ENCODE peak calls at places on chromosomes 12 and 14, in four cellular contexts. M is WTC11, T is K562, N is HepG2. V is an unnamed sample.
A peak's percentile ranks its signal among the peaks of the same experiment; 100 is the strongest.

GRCh38 chr14:98909251-98909944 is 362.6 kb downstream of the BCL11B start:
- DNase-seq in M (no peak), T (no peak), N (peak; percentile 31), V (no peak)

GRCh38 chr14:99603471-99603933 is 505 bp downstream of the CCDC85C start:
- DNase-seq in M (peak; percentile 58), T (no peak), N (no peak), V (peak; percentile 35)

GRCh38 chr12:121364657-121365265 is 12.6 kb upstream of the ANAPC5 start:
- DNase-seq in M (no peak), T (no peak), N (no peak), V (no peak)

GRCh38 chr12:107761502-107761904 is 566 bp upstream of the PRDM4 start:
- DNase-seq in M (no peak), T (no peak), N (no peak), V (peak; percentile 13)

GRCh38 chr12:9361879-9362326 is 153.7 kb upstream of the PZP start:
- DNase-seq in M (no peak), T (no peak), N (no peak), V (no peak)

GRCh38 chr12:130634866-130635265 is 81.2 kb downstream of the RIMBP2 start:
- DNase-seq in M (no peak), T (no peak), N (no peak), V (no peak)

GRCh38 chr12:113180333-113180732 is 4.9 kb downstream of the DDX54 start:
- DNase-seq in M (no peak), T (no peak), N (no peak), V (no peak)

GRCh38 chr12:125143491-125143890 is 78.3 kb downstream of the AACS start:
- DNase-seq in M (no peak), T (no peak), N (no peak), V (no peak)

GRCh38 chr12:118790578-118790977 is 190.8 kb upstream of the SRRM4 start:
- DNase-seq in M (no peak), T (no peak), N (no peak), V (no peak)

GRCh38 chr14:76151398-76152332 is at the start of gene GPATCH2L:
- DNase-seq in M (peak; percentile 99), T (peak; percentile 96), N (peak; percentile 76), V (peak; percentile 99)

GRCh38 chr14:65336191-65336591 is 76.3 kb upstream of the FUT8 start:
- DNase-seq in M (no peak), T (no peak), N (no peak), V (no peak)

GRCh38 chr14:75205586-75205985 is 29.2 kb upstream of the TMED10 start:
- DNase-seq in M (no peak), T (no peak), N (no peak), V (no peak)

GRCh38 chr12:83092101-83092500 is 405.4 kb downstream of the TMTC2 start:
- DNase-seq in M (no peak), T (no peak), N (no peak), V (no peak)

GRCh38 chr12:120249875-120250795 is 15.4 kb downstream of the PXN start:
- DNase-seq in M (no peak), T (no peak), N (no peak), V (no peak)

GRCh38 chr12:49010092-49010668 is 8.4 kb downstream of the PRKAG1 start:
- DNase-seq in M (no peak), T (no peak), N (no peak), V (no peak)

GRCh38 chr12:125687820-125688219 is 622.6 kb downstream of the AACS start:
- DNase-seq in M (no peak), T (no peak), N (no peak), V (no peak)

GRCh38 chr12:77998236-77998786 is 167.6 kb downstream of the NAV3 start:
- DNase-seq in M (no peak), T (no peak), N (no peak), V (no peak)

GRCh38 chr14:95267306-95267705 is 52.4 kb downstream of the CLMN start:
- DNase-seq in M (no peak), T (no peak), N (no peak), V (no peak)

GRCh38 chr12:103994235-103994634 is 28.6 kb downstream of the TDG start:
- DNase-seq in M (no peak), T (no peak), N (no peak), V (no peak)

GRCh38 chr14:82009076-82009475 is 475.4 kb upstream of the SEL1L start:
- DNase-seq in M (no peak), T (no peak), N (no peak), V (peak; percentile 8)

GRCh38 chr12:123933214-123933613 is 39.4 kb downstream of the CCDC92 start:
- DNase-seq in M (no peak), T (no peak), N (no peak), V (no peak)

GRCh38 chr14:93538411-93538810 is 107.7 kb downstream of the UNC79 start:
- DNase-seq in M (peak; percentile 64), T (peak; percentile 22), N (no peak), V (peak; percentile 16)

GRCh38 chr14:40447032-40447431 is 1014.8 kb upstream of the FBXO33 start:
- DNase-seq in M (no peak), T (no peak), N (no peak), V (no peak)

GRCh38 chr14:20274062-20274461 is 31.7 kb downstream of the TTC5 start:
- DNase-seq in M (no peak), T (no peak), N (no peak), V (no peak)

GRCh38 chr12:119686355-119686754 is 18.4 kb downstream of the PRKAB1 start:
- DNase-seq in M (no peak), T (no peak), N (no peak), V (no peak)

GRCh38 chr12:96425973-96426372 is 25.7 kb upstream of the CDK17 start:
- DNase-seq in M (no peak), T (no peak), N (no peak), V (no peak)

DNA sequence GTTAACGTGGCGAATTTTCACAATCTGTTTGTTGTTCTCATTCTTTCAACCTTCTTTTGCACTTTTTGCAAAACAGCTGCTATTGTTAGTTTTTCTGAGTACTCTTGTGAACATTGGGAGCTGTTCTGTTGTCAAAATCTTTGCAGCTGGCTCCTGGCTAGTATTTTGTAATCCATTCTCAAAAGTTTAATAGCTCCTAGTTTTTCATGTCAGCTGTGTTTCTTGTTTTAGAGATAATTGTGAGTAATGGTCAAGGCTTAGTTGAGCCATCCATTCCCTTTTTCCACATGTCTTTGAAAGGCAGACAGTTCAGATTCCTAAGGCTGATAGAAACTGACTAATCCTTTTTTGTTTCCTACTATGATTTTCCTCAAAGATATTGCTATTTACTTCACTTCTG is 39.1 kb upstream of the CRADD start:
- DNase-seq in M (no peak), T (no peak), N (no peak), V (no peak)
- TF ChIP-seq ELF4 in M (no peak), T (no peak), N (no peak), V (no peak)

DNA sequence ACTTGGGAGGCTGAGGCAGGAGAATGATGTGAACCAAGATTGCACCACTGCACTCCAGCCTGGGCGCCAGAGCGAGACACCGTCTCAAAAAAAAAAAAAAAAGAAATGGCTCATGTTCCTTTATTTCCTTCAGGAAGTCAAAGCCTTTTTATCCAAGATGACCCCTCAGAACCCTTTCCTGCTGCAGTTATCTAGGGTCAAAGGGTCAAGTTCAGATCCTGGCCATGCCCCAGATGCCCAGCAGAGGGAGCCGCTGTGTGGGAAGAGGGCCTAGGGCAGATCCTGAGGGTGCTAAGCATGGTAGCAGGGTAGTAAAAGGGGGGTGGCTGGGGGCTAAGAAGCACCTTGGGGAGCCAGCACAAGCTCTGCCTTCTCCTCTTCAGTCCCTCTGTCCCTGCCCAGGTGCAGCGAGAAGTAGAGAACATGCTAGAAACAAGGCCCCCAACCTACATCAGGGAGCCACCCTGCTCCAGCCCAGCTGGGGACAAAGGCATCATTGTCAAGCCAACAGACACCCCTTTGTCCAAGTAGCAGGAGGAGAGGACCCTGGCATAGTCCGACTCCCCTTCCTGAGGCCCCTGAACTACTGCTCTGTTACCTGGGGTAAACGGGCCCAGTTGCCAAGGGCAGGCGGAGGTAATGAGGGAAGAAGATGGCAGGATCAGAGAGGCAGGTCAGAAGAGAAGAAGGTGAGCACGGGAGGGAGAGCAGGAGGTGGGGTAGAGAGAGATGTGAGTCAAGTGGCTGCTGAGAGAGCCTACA is 6.5 kb downstream of the NFE2 start:
- DNase-seq in M (peak; percentile 88), T (peak; percentile 85), N (peak; percentile 89), V (peak; percentile 66)
- TF ChIP-seq ELF4 in M (no peak), T (no peak), N (no peak), V (no peak)

GRCh38 chr14:90487031-90487430 is 90.2 kb downstream of the CALM1 start:
- DNase-seq in M (no peak), T (no peak), N (no peak), V (no peak)
- TF ChIP-seq ELF4 in M (no peak), T (no peak), N (no peak), V (no peak)

GRCh38 chr12:112096070-112096469 is 12.5 kb downstream of the NAA25 start:
- DNase-seq in M (no peak), T (no peak), N (no peak), V (no peak)

GRCh38 chr12:112091563-112091962 is 17.0 kb downstream of the NAA25 start:
- DNase-seq in M (no peak), T (no peak), N (no peak), V (no peak)

GRCh38 chr12:112102127-112102526 is 6.5 kb downstream of the NAA25 start:
- DNase-seq in M (no peak), T (no peak), N (no peak), V (no peak)

GRCh38 chr12:112097641-112098040 is 10.9 kb downstream of the NAA25 start:
- DNase-seq in M (no peak), T (no peak), N (no peak), V (no peak)

GRCh38 chr12:112096667-112097066 is 11.9 kb downstream of the NAA25 start:
- DNase-seq in M (no peak), T (no peak), N (no peak), V (no peak)
- TF ChIP-seq ELF4 in M (no peak), T (no peak), N (no peak), V (no peak)

DNA sequence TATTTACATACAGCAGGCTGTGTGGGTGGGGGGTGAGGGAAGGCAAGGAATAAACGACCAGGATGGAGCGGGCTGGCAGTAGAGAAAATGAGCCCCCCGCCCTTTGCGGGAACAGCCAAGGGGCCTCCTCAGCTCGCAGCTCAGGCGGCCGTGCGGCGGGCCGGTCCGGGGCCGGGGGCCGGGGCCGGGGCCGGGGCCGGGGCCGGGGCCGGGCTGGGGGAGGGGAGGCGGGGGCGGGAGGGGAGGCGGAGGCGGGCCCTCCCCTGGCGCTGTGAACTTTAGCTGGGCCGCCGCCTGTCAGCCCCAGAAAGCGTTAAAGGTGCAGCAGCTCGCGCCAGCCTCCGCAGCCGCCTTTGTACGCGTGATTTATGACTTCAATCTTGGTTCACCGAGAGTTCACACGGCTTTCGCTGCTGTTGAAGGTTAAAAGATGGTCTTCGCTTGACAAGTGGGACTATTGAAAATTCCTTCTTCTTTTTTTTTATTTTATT is 28.8 kb downstream of the HOXC4 start:
- DNase-seq in M (peak; percentile 53), T (peak; percentile 43), N (no peak), V (peak; percentile 38)
- TF ChIP-seq ELF4 in M (no peak), T (no peak), N (no peak), V (no peak)

V was measured in HEK293T.